ENCODE peak calls at places on chromosomes 12 and 14, in five cellular contexts. C is stimulated activated CD8-positive, alpha-beta memory T cell treated with anti-CD3 and anti-CD28 coated beads, Interleukin-7, amount 100 ng/mL, for 1 hour; T is iPS-NIHi11; B is CD4-positive, alpha-beta memory T cell; R is GM04504. N is an unnamed sample.

GRCh38 chr14:98959958-98960616 is 311.9 kb downstream of the BCL11B start:
- DNase-seq in B (no peak), T (no peak), R (no peak), C (no peak), N (no peak)

GRCh38 chr12:31989987-31990386 is 30.8 kb downstream of the RESF1 start:
- DNase-seq in B (no peak), C (no peak), R (no peak), T (no peak), N (no peak)

GRCh38 chr12:22759769-22760674 is 135.1 kb downstream of the ETNK1 start:
- DNase-seq in C (no peak), T (no peak), R (no peak), B (no peak), N (no peak)

GRCh38 chr12:119929974-119930373 is 52.9 kb upstream of the CIT start:
- DNase-seq in C (no peak), R (no peak), B (no peak), T (no peak), N (no peak)

GRCh38 chr12:25241171-25242020 is 9.3 kb downstream of the KRAS start:
- DNase-seq in R (no peak), C (no peak), B (peak; percentile 67), T (peak; percentile 14), N (no peak)

GRCh38 chr14:35362911-35363374 is 41.6 kb downstream of the NFKBIA start:
- DNase-seq in B (no peak), T (no peak), C (no peak), R (no peak), N (no peak)

GRCh38 chr12:88935856-88936255 is 355.6 kb upstream of the KITLG start:
- DNase-seq in C (no peak), T (no peak), B (no peak), R (no peak), N (no peak)

GRCh38 chr14:78316058-78316457 is 145.9 kb downstream of the NRXN3 start:
- DNase-seq in B (no peak), C (no peak), T (no peak), R (no peak), N (no peak)

GRCh38 chr14:90970167-90970600 is 90.3 kb downstream of the RPS6KA5 start:
- DNase-seq in R (no peak), T (no peak), B (no peak), C (no peak), N (peak; percentile 32)